ENCODE peak calls at places on chromosomes 11 and 22, in four cellular contexts. T is fibroblast of lung, Y is kidney epithelial cell, N is ovary. A is an unnamed sample.

GRCh38 chr11:57249384-57250319 is 12.6 kb upstream of the APLNR start:
- DNase-seq in T (peak; percentile 38), N (peak; percentile 76), Y (no peak), A (no peak)

GRCh38 chr22:43563571-43563970 is 151.8 kb downstream of the MPPED1 start:
- DNase-seq in Y (no peak), T (no peak), N (no peak), A (no peak)

GRCh38 chr22:39559456-39560105 is 11.0 kb upstream of the CACNA1I start:
- DNase-seq in N (no peak), Y (no peak), T (no peak), A (no peak)

GRCh38 chr11:14414470-14415461 is 55.8 kb upstream of the RRAS2 start:
- DNase-seq in T (peak; percentile 65), Y (no peak), N (no peak), A (no peak)

GRCh38 chr11:124481365-124482323 is 36.1 kb upstream of the OR8B8 start:
- DNase-seq in T (peak; percentile 66), Y (no peak), N (no peak), A (no peak)

GRCh38 chr11:72075109-72075508 is 5.2 kb downstream of the NUMA1 start:
- DNase-seq in Y (no peak), T (no peak), N (no peak), A (no peak)

GRCh38 chr22:36528336-36528735 is 630 bp downstream of the EIF3D start:
- DNase-seq in N (no peak), Y (no peak), T (peak; percentile 21), A (no peak)

GRCh38 chr11:61814242-61814957 is 2.4 kb downstream of the FADS1 start:
- DNase-seq in Y (no peak), T (peak; percentile 43), N (no peak), A (no peak)

GRCh38 chr11:102396708-102397563 is 49.9 kb downstream of the BIRC2 start:
- DNase-seq in T (peak; percentile 25), Y (no peak), N (no peak), A (no peak)

GRCh38 chr22:40855960-40856512 is 403 bp downstream of the ST13 start:
- DNase-seq in T (peak; percentile 38), Y (no peak), N (no peak), A (no peak)

GRCh38 chr11:43547900-43548381 is 132.6 kb upstream of the HSD17B12 start:
- DNase-seq in T (no peak), N (peak; percentile 92), Y (no peak), A (no peak)

GRCh38 chr11:58285483-58286040 is 17.5 kb upstream of the OR10W1 start:
- DNase-seq in Y (no peak), T (no peak), N (no peak), A (no peak)

GRCh38 chr22:36027579-36027959 is 1.1 kb downstream of the RBFOX2 start:
- DNase-seq in Y (no peak), N (peak; percentile 42), T (no peak), A (no peak)

GRCh38 chr11:69554849-69555248 is 73.4 kb downstream of the LINC01488 start:
- DNase-seq in N (no peak), Y (no peak), T (no peak), A (no peak)

GRCh38 chr11:131375936-131376335 is 5.5 kb downstream of the NTM start:
- DNase-seq in Y (no peak), N (no peak), T (no peak), A (no peak)

GRCh38 chr11:43504316-43504950 is 145.7 kb downstream of the TTC17 start:
- DNase-seq in T (peak; percentile 7), N (peak; percentile 61), Y (no peak), A (no peak)

GRCh38 chr22:38213319-38214247 is 11.8 kb downstream of the MAFF start:
- DNase-seq in T (no peak), Y (no peak), N (no peak), A (no peak)

GRCh38 chr11:95067828-95068244 is 1.1 kb downstream of the SRSF8 start:
- DNase-seq in T (no peak), Y (no peak), N (no peak), A (no peak)

GRCh38 chr22:24434472-24435322 is 7.3 kb downstream of the ADORA2A start:
- DNase-seq in Y (no peak), N (no peak), T (peak; percentile 35), A (no peak)

GRCh38 chr11:93541154-93541553 is 2.0 kb downstream of the SMCO4 start:
- DNase-seq in Y (no peak), T (no peak), N (no peak), A (no peak)

GRCh38 chr22:26674211-26675190 is 17.1 kb downstream of the MIAT start:
- DNase-seq in N (no peak), T (no peak), Y (no peak), A (no peak)

GRCh38 chr22:37661160-37661924 is 2.8 kb downstream of the PDXP start:
- DNase-seq in Y (no peak), N (no peak), T (peak; percentile 80), A (no peak)

GRCh38 chr11:47616726-47617416 is 22.7 kb upstream of the C1QTNF4 start:
- DNase-seq in Y (no peak), T (peak; percentile 65), N (no peak), A (no peak)

GRCh38 chr11:91173701-91174100 is 950.9 kb upstream of the CHORDC1 start:
- DNase-seq in Y (peak; percentile 28), N (no peak), T (peak; percentile 34), A (no peak)

GRCh38 chr11:450809-451451 is 851 bp downstream of the PTDSS2 start:
- DNase-seq in N (peak; percentile 64), Y (peak; percentile 38), T (peak; percentile 63), A (peak; percentile 9)

GRCh38 chr22:43152001-43152354 is 619 bp downstream of the TSPO start:
- DNase-seq in T (no peak), N (no peak), Y (no peak), A (no peak)

GRCh38 chr11:100584201-100584600 is 102.9 kb upstream of the ARHGAP42 start:
- DNase-seq in T (no peak), Y (no peak), N (no peak), A (no peak)

GRCh38 chr11:116194156-116194904 is 578.5 kb downstream of the BUD13 start:
- DNase-seq in Y (no peak), T (no peak), N (no peak), A (no peak)

GRCh38 chr11:131668867-131669780 is 298.7 kb downstream of the NTM start:
- DNase-seq in N (no peak), T (no peak), Y (no peak), A (no peak)

DNA sequence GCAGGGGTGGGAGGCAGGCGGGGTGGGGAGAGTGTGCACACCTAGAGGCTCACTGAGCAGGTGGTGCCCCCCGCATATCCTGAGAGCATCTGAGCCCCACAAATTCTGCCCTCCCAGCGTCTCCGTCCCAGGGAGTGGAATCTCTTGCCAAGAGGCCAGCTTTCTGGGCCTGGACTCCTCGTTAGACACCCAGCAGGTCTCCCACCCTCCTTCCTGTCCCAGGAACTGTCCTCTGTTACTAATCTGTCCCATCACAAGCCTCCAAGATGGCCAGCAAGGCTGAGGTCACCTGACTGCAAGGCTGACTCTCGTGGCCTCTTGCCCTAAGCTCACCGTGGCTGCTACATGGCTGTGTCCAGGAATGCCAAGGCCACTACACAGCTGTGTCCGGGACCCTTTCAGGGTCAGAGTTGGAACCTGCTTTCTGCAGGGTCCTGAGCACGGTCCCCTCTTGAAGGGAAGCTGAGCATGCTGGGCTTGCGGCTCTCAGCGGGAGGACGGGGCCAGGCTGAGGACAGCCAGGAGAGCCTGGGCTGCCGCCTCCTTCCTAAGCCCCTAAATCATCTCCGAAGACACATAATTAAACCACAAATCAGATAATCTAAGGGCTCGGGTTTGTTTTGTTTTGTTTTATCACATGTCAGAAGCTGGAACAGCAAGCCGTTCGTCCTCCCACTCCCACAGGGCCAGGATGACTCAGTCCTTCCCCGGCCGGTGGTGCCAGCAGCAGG is 1327.3 kb downstream of the TBC1D22A start:
- DNase-seq in T (peak; percentile 1), Y (no peak), N (peak; percentile 71), A (no peak)
- H3K4me3 ChIP-seq in T (no peak overlapping the region), Y (no peak overlapping the region), N (no peak overlapping the region), A (no peak overlapping the region)

GRCh38 chr11:60625262-60625661 is 74.2 kb upstream of the MS4A8 start:
- DNase-seq in Y (no peak), N (no peak), T (peak; percentile 2), A (peak; percentile 9)
- TF ChIP-seq CTCF in Y (peak; percentile 32), N (no peak), T (peak; percentile 25), A (peak; percentile 37)

GRCh38 chr11:2398664-2399355 is 1.7 kb upstream of the TSSC4 start:
- DNase-seq in Y (no peak), T (no peak), N (no peak), A (no peak)

GRCh38 chr11:2400761-2401435 is 348 bp downstream of the TSSC4 start:
- DNase-seq in Y (no peak), N (no peak), T (no peak), A (no peak)

GRCh38 chr11:2401436-2401984 is 960 bp downstream of the TSSC4 start:
- DNase-seq in T (no peak), Y (no peak), N (no peak), A (no peak)

GRCh38 chr11:2399488-2400068 is 972 bp upstream of the TSSC4 start:
- DNase-seq in Y (no peak), T (no peak), N (no peak), A (no peak)

DNA sequence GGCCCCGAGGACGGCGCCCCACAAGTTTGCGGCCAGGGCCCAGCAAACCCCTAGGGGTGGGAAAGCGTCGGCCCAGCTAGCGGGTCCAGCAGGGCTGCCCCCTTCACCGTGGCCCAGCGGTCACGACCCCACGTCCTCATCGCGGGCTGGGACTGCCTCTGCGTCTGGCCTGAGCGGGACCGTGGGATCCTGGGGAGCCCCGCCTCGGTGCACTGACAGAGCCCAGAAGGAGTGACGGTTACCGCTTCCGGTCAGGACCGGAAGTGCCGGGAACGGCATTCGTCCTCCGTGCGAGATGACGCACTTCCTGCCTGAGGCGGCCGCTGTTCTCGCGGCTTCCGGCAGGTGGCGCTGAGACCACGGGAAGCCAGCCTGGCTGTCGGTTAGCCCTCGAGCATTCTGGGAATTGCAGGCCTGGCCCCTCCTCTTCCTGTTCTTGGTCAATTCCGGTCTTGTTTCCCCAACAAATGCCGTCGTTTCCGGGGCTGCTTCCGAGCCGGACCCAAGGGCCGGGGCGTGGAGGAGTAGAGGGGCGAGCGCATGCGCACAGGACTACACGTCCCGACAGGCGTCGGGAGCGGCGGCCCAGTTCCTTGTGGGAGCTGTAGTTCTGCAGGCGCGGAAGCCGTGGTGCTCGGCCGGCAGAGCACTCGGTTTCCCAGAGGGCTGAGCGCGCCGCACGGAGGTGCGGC is at the start of gene TSSC4:
- DNase-seq in Y (peak; percentile 99), N (peak; percentile 99), T (peak; percentile 100), A (peak; percentile 100)
- H3K36me3 ChIP-seq in Y (peaks cover 5% of the 10 kb centered on the region), N (no peaks in the 10 kb centered on the region), T (peaks cover 38% of the 10 kb centered on the region), A (peaks cover 41% of the 10 kb centered on the region)

DNA sequence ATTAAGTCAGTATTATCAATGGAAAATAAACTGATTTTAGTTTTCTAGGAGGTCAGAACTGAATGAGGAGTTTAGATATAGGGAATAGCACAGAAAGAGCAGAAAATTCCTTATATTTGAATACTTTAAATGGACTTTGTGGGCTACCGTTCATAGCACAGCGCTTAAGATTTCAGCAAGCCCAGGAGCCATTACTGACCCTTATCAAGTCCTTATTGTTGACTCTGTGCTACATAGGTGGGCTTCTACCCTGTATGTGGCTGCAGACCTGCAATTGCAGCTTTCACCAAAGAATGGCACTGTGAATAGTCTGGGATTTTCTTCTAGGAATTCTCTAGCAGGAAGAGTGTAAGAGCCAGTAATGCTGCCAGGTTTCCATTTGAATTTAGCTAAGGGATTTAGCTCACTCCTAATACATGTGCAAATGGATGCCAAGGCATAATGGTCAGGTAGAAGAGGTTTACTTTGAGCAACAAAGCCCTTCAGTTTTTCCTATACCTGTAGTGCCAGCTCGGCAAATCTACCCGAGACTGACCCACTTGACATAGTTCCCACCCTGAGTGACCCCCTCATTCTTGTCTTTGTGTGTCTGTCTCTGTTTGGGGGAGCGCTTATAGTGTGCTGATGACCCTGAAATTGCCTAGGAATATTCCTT is 42.5 kb upstream of the DLAT start:
- DNase-seq in T (no peak), Y (no peak), N (no peak), A (no peak)
- H3K4me3 ChIP-seq in T (no peak overlapping the region), Y (no peak overlapping the region), N (no peak overlapping the region), A (no peak overlapping the region)